ENCODE peak calls at places on chromosomes 3 and 15, in six cellular contexts. J, Y, P, G, H and F are unnamed samples.

GRCh38 chr15:47718474-47719440 is 1.5 kb downstream of the SEMA6D start:
- DNase-seq in Y (peak), H (no peak), P (peak), J (no peak), G (no peak), F (no peak)

GRCh38 chr15:57146394-57147140 is 228.1 kb downstream of the TCF12 start:
- DNase-seq in J (peak), Y (peak), P (peak), H (peak), G (peak), F (no peak)

GRCh38 chr3:119965692-119966091 is 128.6 kb downstream of the GSK3B start:
- DNase-seq in J (no peak), G (no peak), P (no peak), Y (no peak), H (no peak), F (no peak)

GRCh38 chr3:24686764-24687163 is 192.1 kb upstream of the THRB start:
- DNase-seq in G (no peak), P (no peak), H (no peak), Y (no peak), J (no peak), F (no peak)

GRCh38 chr15:62394079-62394478 is 229.0 kb upstream of the C2CD4B start:
- DNase-seq in H (no peak), Y (no peak), P (no peak), J (no peak), G (no peak), F (no peak)

GRCh38 chr3:18597919-18598318 is 172.8 kb upstream of the SATB1 start:
- DNase-seq in P (no peak), G (no peak), J (no peak), Y (no peak), H (no peak), F (no peak)

GRCh38 chr15:67836134-67836455 is 3.8 kb downstream of the RNU6-1 start:
- DNase-seq in G (no peak), Y (no peak), J (no peak), P (peak), H (no peak), F (no peak)

GRCh38 chr3:30644615-30645014 is 38.2 kb downstream of the TGFBR2 start:
- DNase-seq in P (no peak), J (no peak), Y (no peak), G (no peak), H (no peak), F (no peak)

GRCh38 chr3:146590521-146590920 is 14.6 kb downstream of the PLSCR5 start:
- DNase-seq in G (no peak), H (no peak), J (no peak), Y (no peak), P (no peak), F (no peak)

GRCh38 chr3:7953449-7954015 is 548.1 kb upstream of the LMCD1 start:
- DNase-seq in J (no peak), G (no peak), Y (no peak), H (no peak), P (peak), F (no peak)

GRCh38 chr3:142088522-142088921 is 60.8 kb downstream of the TFDP2 start:
- DNase-seq in J (no peak), Y (no peak), H (peak), G (peak), P (peak), F (no peak)

GRCh38 chr3:186369217-186369616 is 7.2 kb upstream of the DGKG start:
- DNase-seq in G (no peak), Y (no peak), H (no peak), J (no peak), P (no peak), F (no peak)

GRCh38 chr3:186366206-186366605 is 4.2 kb upstream of the DGKG start:
- DNase-seq in H (no peak), P (no peak), G (no peak), J (no peak), Y (no peak), F (no peak)

GRCh38 chr3:186367631-186368030 is 5.6 kb upstream of the DGKG start:
- DNase-seq in J (no peak), G (no peak), Y (no peak), P (no peak), H (no peak), F (no peak)

GRCh38 chr3:186368164-186368563 is 6.1 kb upstream of the DGKG start:
- DNase-seq in H (no peak), G (no peak), P (no peak), Y (no peak), J (no peak), F (no peak)

GRCh38 chr3:186368717-186369116 is 6.7 kb upstream of the DGKG start:
- DNase-seq in Y (no peak), G (no peak), J (no peak), H (no peak), P (no peak), F (no peak)
- TF ChIP-seq REST in Y (no peak), G (no peak), J (no peak), H (no peak), P (no peak), F (no peak)

GRCh38 chr3:156217674-156218352 is 97.4 kb downstream of the KCNAB1 start:
- DNase-seq in J (no peak), G (no peak), Y (no peak), H (no peak), P (no peak), F (no peak)

GRCh38 chr3:156216852-156217251 is 96.5 kb downstream of the KCNAB1 start:
- DNase-seq in G (no peak), H (peak), P (no peak), J (no peak), Y (no peak), F (no peak)

GRCh38 chr3:156215751-156216150 is 95.4 kb downstream of the KCNAB1 start:
- DNase-seq in Y (no peak), P (no peak), J (no peak), G (no peak), H (no peak), F (no peak)

GRCh38 chr3:156216216-156216615 is 95.8 kb downstream of the KCNAB1 start:
- DNase-seq in J (no peak), Y (no peak), H (no peak), P (no peak), G (no peak), F (no peak)

DNA sequence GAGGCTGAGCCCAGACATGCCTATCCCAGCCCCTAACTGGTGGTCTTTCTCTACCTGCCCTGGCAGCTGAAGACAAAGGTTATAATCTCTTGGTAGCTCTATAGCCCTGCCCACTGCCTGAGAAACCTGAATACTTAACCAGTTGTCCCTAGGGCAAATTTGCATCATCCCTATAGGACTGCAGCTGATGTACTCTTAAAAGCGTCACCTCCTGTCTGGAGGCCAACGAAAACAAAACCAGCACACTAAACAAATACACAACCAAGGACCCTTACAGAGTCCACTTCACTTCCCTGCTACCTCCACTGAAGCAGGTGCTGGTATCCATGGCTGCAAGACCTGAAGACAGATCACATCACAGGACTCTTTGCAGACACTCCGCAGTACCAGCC is 98.0 kb downstream of the KCNAB1 start:
- DNase-seq in H (peak), Y (no peak), P (no peak), J (no peak), G (no peak), F (no peak)
- TF ChIP-seq REST in H (no peak), Y (no peak), P (no peak), J (no peak), G (no peak), F (no peak)

GRCh38 chr3:149659173-149659468 is 1.3 kb upstream of the WWTR1 start:
- DNase-seq in J (no peak), Y (no peak), P (no peak), H (no peak), G (no peak), F (no peak)
- TF ChIP-seq REST in J (no peak), Y (no peak), P (no peak), H (no peak), G (no peak), F (no peak)

GRCh38 chr15:26235148-26235769 is 372.1 kb upstream of the ATP10A start:
- DNase-seq in H (no peak), J (no peak), Y (peak), P (peak), G (no peak), F (no peak)

GRCh38 chr15:26235864-26236263 is 372.7 kb upstream of the ATP10A start:
- DNase-seq in H (no peak), J (no peak), G (no peak), P (peak), Y (no peak), F (no peak)
- TF ChIP-seq REST in H (no peak), J (no peak), G (no peak), P (no peak), Y (no peak), F (no peak)

GRCh38 chr3:19945405-19946290 is 1.2 kb upstream of the RAB5A start:
- DNase-seq in P (no peak), J (no peak), Y (no peak), G (peak), H (no peak), F (no peak)
- TF ChIP-seq REST in P (no peak), J (no peak), Y (no peak), G (no peak), H (no peak), F (no peak)

GRCh38 chr3:182508896-182509295 is 284.4 kb upstream of the ATP11B start:
- DNase-seq in P (peak), J (no peak), Y (no peak), G (no peak), H (no peak), F (no peak)
- TF ChIP-seq REST in P (no peak), J (no peak), Y (no peak), G (no peak), H (no peak), F (no peak)

GRCh38 chr3:187989458-187990153 is 164.4 kb upstream of the LPP start:
- DNase-seq in G (no peak), H (no peak), P (peak), Y (no peak), J (no peak), F (no peak)

GRCh38 chr3:187987162-187987561 is 166.8 kb upstream of the LPP start:
- DNase-seq in J (no peak), G (no peak), H (no peak), P (no peak), Y (no peak), F (no peak)

GRCh38 chr3:187986514-187986934 is 167.4 kb upstream of the LPP start:
- DNase-seq in J (no peak), Y (no peak), P (no peak), H (no peak), G (peak), F (peak)

GRCh38 chr3:187985636-187986035 is 168.3 kb upstream of the LPP start:
- DNase-seq in G (no peak), Y (no peak), H (no peak), J (no peak), P (no peak), F (no peak)

GRCh38 chr3:187987919-187988318 is 166.0 kb upstream of the LPP start:
- DNase-seq in P (no peak), Y (no peak), G (no peak), H (no peak), J (no peak), F (no peak)
- TF ChIP-seq REST in P (no peak), Y (no peak), G (no peak), H (no peak), J (no peak), F (no peak)

DNA sequence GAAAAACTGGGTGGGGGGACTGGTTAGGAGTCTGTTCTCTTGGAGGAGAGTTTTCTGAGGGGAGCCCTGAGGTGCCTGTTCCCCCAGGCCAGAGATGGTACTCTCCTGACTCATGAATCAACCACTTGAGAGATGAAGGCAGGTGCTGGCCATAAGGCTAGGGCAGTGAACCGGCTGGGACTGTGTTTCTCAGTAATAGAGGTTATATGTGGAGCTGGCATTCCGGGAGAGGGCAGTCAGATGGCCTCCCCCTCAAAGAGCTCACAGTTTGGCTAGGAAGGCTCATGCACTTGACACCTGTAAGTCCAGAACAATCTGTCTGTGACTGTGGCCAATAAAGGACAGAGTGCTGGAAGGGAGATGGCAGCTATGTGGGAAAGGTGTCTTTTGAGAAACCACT is 10.0 kb upstream of the SCN10A start:
- DNase-seq in P (no peak), H (no peak), G (no peak), Y (no peak), J (no peak), F (no peak)
- TF ChIP-seq REST in P (no peak), H (no peak), G (no peak), Y (no peak), J (no peak), F (no peak)

GRCh38 chr15:52789601-52790165 is 453 bp downstream of the ONECUT1 start:
- DNase-seq in G (peak), Y (peak), J (no peak), P (peak), H (no peak), F (no peak)
- TF ChIP-seq REST in G (no peak), Y (no peak), J (no peak), P (no peak), H (no peak), F (no peak)